ENCODE peak calls at places on chromosomes 11 and 22, in four cellular contexts. One of them, this sample, is unnamed.

GRCh38 chr11:72103754-72104167 is 664 bp upstream of the LAMTOR1 start:
- DNase-seq in HL-60: no peak
- DNase-seq in K562: no peak
- DNase-seq in GM12878: no peak
- DNase-seq in this sample: no peak

GRCh38 chr22:40111451-40111850 is 66.3 kb upstream of the TNRC6B start:
- DNase-seq in HL-60: no peak
- DNase-seq in K562: no peak
- DNase-seq in GM12878: no peak
- DNase-seq in this sample: no peak

GRCh38 chr11:113447621-113448310 is 27.4 kb downstream of the DRD2 start:
- DNase-seq in HL-60: no peak
- DNase-seq in K562: no peak
- DNase-seq in GM12878: no peak
- DNase-seq in this sample: no peak

GRCh38 chr11:65496304-65497140 is 2.3 kb upstream of the MALAT1 start:
- DNase-seq in HL-60: no peak
- DNase-seq in K562: no peak
- DNase-seq in GM12878: no peak
- DNase-seq in this sample: no peak

GRCh38 chr11:22539851-22540376 is 85.7 kb downstream of the FANCF start:
- DNase-seq in HL-60: no peak
- DNase-seq in K562: no peak
- DNase-seq in GM12878: no peak
- DNase-seq in this sample: no peak

GRCh38 chr11:61335355-61335710 is 2.3 kb downstream of the TKFC start:
- DNase-seq in HL-60: no peak
- DNase-seq in K562: no peak
- DNase-seq in GM12878: no peak
- DNase-seq in this sample: no peak

GRCh38 chr11:85810871-85811611 is at the start of gene SYTL2:
- DNase-seq in HL-60: peak
- DNase-seq in K562: peak
- DNase-seq in GM12878: no peak
- DNase-seq in this sample: peak

GRCh38 chr22:35892192-35892591 is 136.4 kb downstream of the RBFOX2 start:
- DNase-seq in HL-60: no peak
- DNase-seq in K562: no peak
- DNase-seq in GM12878: no peak
- DNase-seq in this sample: no peak

GRCh38 chr22:22748297-22748743 is 103.9 kb downstream of the GGTLC2 start:
- DNase-seq in HL-60: peak
- DNase-seq in K562: peak
- DNase-seq in GM12878: no peak
- DNase-seq in this sample: no peak

GRCh38 chr11:110467556-110467955 is 37.8 kb downstream of the FDX1 start:
- DNase-seq in HL-60: no peak
- DNase-seq in K562: no peak
- DNase-seq in GM12878: no peak
- DNase-seq in this sample: no peak

GRCh38 chr22:37896939-37897338 is 9.2 kb upstream of the MICALL1 start:
- DNase-seq in HL-60: no peak
- DNase-seq in K562: no peak
- DNase-seq in GM12878: no peak
- DNase-seq in this sample: no peak

GRCh38 chr11:117538256-117538655 is 210.6 kb downstream of the CEP164 start:
- DNase-seq in HL-60: no peak
- DNase-seq in K562: no peak
- DNase-seq in GM12878: no peak
- DNase-seq in this sample: no peak

GRCh38 chr11:111183706-111184105 is 61.8 kb upstream of the POU2AF2 start:
- DNase-seq in HL-60: no peak
- DNase-seq in K562: no peak
- DNase-seq in GM12878: no peak
- DNase-seq in this sample: no peak

GRCh38 chr11:79055866-79056632 is 384.8 kb downstream of the TENM4 start:
- DNase-seq in HL-60: no peak
- DNase-seq in K562: no peak
- DNase-seq in GM12878: no peak
- DNase-seq in this sample: no peak

GRCh38 chr11:1292644-1293618 is 16.5 kb downstream of the TOLLIP start:
- DNase-seq in HL-60: no peak
- DNase-seq in K562: no peak
- DNase-seq in GM12878: no peak
- DNase-seq in this sample: no peak

GRCh38 chr11:123979311-123979710 is 1.7 kb upstream of the OR10S1 start:
- DNase-seq in HL-60: no peak
- DNase-seq in K562: no peak
- DNase-seq in GM12878: no peak
- DNase-seq in this sample: no peak

GRCh38 chr11:65524010-65524746 is 705 bp upstream of the SCYL1 start:
- DNase-seq in HL-60: no peak
- DNase-seq in K562: peak
- DNase-seq in GM12878: no peak
- DNase-seq in this sample: no peak

GRCh38 chr11:94473177-94473799 is 20.4 kb downstream of the MRE11 start:
- DNase-seq in HL-60: peak
- DNase-seq in K562: no peak
- DNase-seq in GM12878: peak
- DNase-seq in this sample: no peak

GRCh38 chr11:85182437-85183109 is 444.6 kb downstream of the DLG2 start:
- DNase-seq in HL-60: peak
- DNase-seq in K562: peak
- DNase-seq in GM12878: no peak
- DNase-seq in this sample: peak

GRCh38 chr22:30654361-30654760 is 13.3 kb downstream of the DUSP18 start:
- DNase-seq in HL-60: no peak
- DNase-seq in K562: no peak
- DNase-seq in GM12878: no peak
- DNase-seq in this sample: no peak

GRCh38 chr11:68659158-68659921 is 25.0 kb upstream of the GAL start:
- DNase-seq in HL-60: no peak
- DNase-seq in K562: peak
- DNase-seq in GM12878: no peak
- DNase-seq in this sample: no peak

GRCh38 chr11:134572741-134573675 is 161.0 kb upstream of the B3GAT1 start:
- DNase-seq in HL-60: no peak
- DNase-seq in K562: no peak
- DNase-seq in GM12878: no peak
- DNase-seq in this sample: no peak

GRCh38 chr11:15585587-15586331 is 471.0 kb downstream of the INSC start:
- DNase-seq in HL-60: no peak
- DNase-seq in K562: no peak
- DNase-seq in GM12878: no peak
- DNase-seq in this sample: no peak

GRCh38 chr11:126790550-126790981 is 210.0 kb downstream of the KIRREL3 start:
- DNase-seq in HL-60: no peak
- DNase-seq in K562: no peak
- DNase-seq in GM12878: no peak
- DNase-seq in this sample: no peak

GRCh38 chr22:32828150-32828549 is 26.6 kb downstream of the TIMP3 start:
- DNase-seq in HL-60: no peak
- DNase-seq in K562: no peak
- DNase-seq in GM12878: no peak
- DNase-seq in this sample: no peak

GRCh38 chr11:116432301-116432700 is 340.5 kb downstream of the BUD13 start:
- DNase-seq in HL-60: no peak
- DNase-seq in K562: no peak
- DNase-seq in GM12878: no peak
- DNase-seq in this sample: no peak

GRCh38 chr22:36322602-36322915 is 65.2 kb downstream of the MYH9 start:
- DNase-seq in HL-60: no peak
- DNase-seq in K562: no peak
- DNase-seq in GM12878: no peak
- DNase-seq in this sample: no peak

GRCh38 chr11:117870176-117870952 is 6.1 kb downstream of the FXYD6 start:
- DNase-seq in HL-60: no peak
- DNase-seq in K562: no peak
- DNase-seq in GM12878: no peak
- DNase-seq in this sample: no peak

GRCh38 chr22:48574776-48575566 is 1252.7 kb downstream of the BRD1 start:
- DNase-seq in HL-60: peak
- DNase-seq in K562: no peak
- DNase-seq in GM12878: no peak
- DNase-seq in this sample: peak

GRCh38 chr22:48575567-48576332 is 1251.9 kb downstream of the BRD1 start:
- DNase-seq in HL-60: no peak
- DNase-seq in K562: no peak
- DNase-seq in GM12878: no peak
- DNase-seq in this sample: no peak

GRCh38 chr22:48577691-48578090 is 1250.0 kb downstream of the BRD1 start:
- DNase-seq in HL-60: no peak
- DNase-seq in K562: no peak
- DNase-seq in GM12878: no peak
- DNase-seq in this sample: no peak

GRCh38 chr22:48577014-48577690 is 1250.5 kb downstream of the BRD1 start:
- DNase-seq in HL-60: no peak
- DNase-seq in K562: no peak
- DNase-seq in GM12878: no peak
- DNase-seq in this sample: no peak

GRCh38 chr22:48576333-48577013 is 1251.2 kb downstream of the BRD1 start:
- DNase-seq in HL-60: no peak
- DNase-seq in K562: no peak
- DNase-seq in GM12878: no peak
- DNase-seq in this sample: no peak
- TF ChIP-seq SPI1 in HL-60: no peak
- TF ChIP-seq SPI1 in K562: no peak
- TF ChIP-seq SPI1 in GM12878: no peak
- TF ChIP-seq SPI1 in this sample: no peak

GRCh38 chr11:2770556-2771301 is 70.9 kb upstream of the KCNQ1OT1 start:
- DNase-seq in HL-60: no peak
- DNase-seq in K562: no peak
- DNase-seq in GM12878: no peak
- DNase-seq in this sample: no peak

GRCh38 chr11:2769779-2770555 is 70.2 kb upstream of the KCNQ1OT1 start:
- DNase-seq in HL-60: no peak
- DNase-seq in K562: no peak
- DNase-seq in GM12878: no peak
- DNase-seq in this sample: no peak

GRCh38 chr11:2772544-2773031 is 72.8 kb upstream of the KCNQ1OT1 start:
- DNase-seq in HL-60: peak
- DNase-seq in K562: no peak
- DNase-seq in GM12878: no peak
- DNase-seq in this sample: no peak

GRCh38 chr11:2774173-2775082 is 74.6 kb upstream of the KCNQ1OT1 start:
- DNase-seq in HL-60: no peak
- DNase-seq in K562: no peak
- DNase-seq in GM12878: no peak
- DNase-seq in this sample: no peak

GRCh38 chr11:2771758-2772466 is 72.1 kb upstream of the KCNQ1OT1 start:
- DNase-seq in HL-60: no peak
- DNase-seq in K562: no peak
- DNase-seq in GM12878: no peak
- DNase-seq in this sample: no peak
- TF ChIP-seq SPI1 in HL-60: no peak
- TF ChIP-seq SPI1 in K562: no peak
- TF ChIP-seq SPI1 in GM12878: no peak
- TF ChIP-seq SPI1 in this sample: no peak

GRCh38 chr11:130037881-130038601 is 31.7 kb upstream of the APLP2 start:
- DNase-seq in HL-60: no peak
- DNase-seq in K562: peak
- DNase-seq in GM12878: no peak
- DNase-seq in this sample: no peak
- TF ChIP-seq SPI1 in HL-60: no peak
- TF ChIP-seq SPI1 in K562: no peak
- TF ChIP-seq SPI1 in GM12878: no peak
- TF ChIP-seq SPI1 in this sample: no peak

GRCh38 chr22:27419473-27419872 is 382.1 kb downstream of the MN1 start:
- DNase-seq in HL-60: no peak
- DNase-seq in K562: no peak
- DNase-seq in GM12878: no peak
- DNase-seq in this sample: no peak

GRCh38 chr22:27420186-27420816 is 381.3 kb downstream of the MN1 start:
- DNase-seq in HL-60: no peak
- DNase-seq in K562: no peak
- DNase-seq in GM12878: no peak
- DNase-seq in this sample: no peak

GRCh38 chr22:27413702-27414101 is 387.9 kb downstream of the MN1 start:
- DNase-seq in HL-60: no peak
- DNase-seq in K562: no peak
- DNase-seq in GM12878: no peak
- DNase-seq in this sample: no peak

GRCh38 chr22:27418261-27418660 is 383.3 kb downstream of the MN1 start:
- DNase-seq in HL-60: no peak
- DNase-seq in K562: no peak
- DNase-seq in GM12878: no peak
- DNase-seq in this sample: no peak

DNA sequence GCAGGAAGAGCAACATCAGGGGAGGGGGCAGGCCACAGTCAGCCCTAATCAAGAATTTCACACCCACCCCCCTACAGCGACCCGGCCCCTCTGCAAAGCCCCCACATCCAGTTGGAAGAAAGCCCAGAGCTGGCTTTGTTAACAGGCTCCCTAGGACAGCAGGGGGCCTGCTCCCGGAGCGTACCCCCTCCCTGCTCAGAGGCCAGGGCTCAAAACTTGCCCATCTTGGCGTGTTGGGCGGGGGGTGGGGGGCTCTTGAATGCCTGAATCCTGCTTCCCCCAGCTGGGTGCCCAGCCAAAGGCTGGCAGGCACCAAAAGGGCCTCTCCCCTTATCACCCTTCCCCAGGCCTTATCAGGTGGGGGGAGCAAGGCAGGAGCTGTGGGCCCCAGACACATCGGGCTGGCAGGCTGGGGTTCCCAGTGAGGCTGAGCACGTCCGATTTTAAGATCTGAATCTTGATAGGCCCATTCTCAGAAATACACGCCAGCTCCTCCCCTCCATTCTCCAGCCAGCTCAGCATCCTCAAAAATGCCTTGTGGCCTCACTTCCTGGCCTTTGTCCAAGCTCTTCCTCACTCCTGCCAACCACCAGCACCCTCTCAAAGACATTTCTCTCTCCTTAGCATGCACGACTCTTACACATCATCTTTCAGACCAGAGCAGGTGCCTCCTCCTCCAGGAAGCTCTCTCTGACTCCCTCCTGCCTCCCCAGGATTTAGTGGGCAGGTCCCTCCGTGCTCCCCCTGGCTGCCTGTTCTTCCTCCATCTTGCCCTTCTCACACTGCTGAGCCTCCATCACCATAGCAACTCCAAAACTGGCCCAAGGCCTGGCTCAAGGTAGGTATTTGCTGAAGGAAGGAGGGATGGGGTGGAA is 384.8 kb downstream of the MN1 start:
- DNase-seq in HL-60: no peak
- DNase-seq in K562: no peak
- DNase-seq in GM12878: no peak
- DNase-seq in this sample: no peak
- TF ChIP-seq SPI1 in HL-60: no peak
- TF ChIP-seq SPI1 in K562: no peak
- TF ChIP-seq SPI1 in GM12878: no peak
- TF ChIP-seq SPI1 in this sample: no peak

This sample was measured in GM12891.